ENCODE peak calls at places on chromosome 1, in six cellular contexts. D, G, T, M, N and I are unnamed samples.

GRCh38 chr1:207698822-207699483 is 52.9 kb upstream of the CD46 start:
- DNase-seq in N (peak), D (no peak), T (no peak), G (peak), M (peak), I (no peak)

GRCh38 chr1:167663002-167663772 is 33.2 kb downstream of the RCSD1 start:
- DNase-seq in T (no peak), G (no peak), N (no peak), D (peak), M (peak), I (no peak)

GRCh38 chr1:68199603-68200002 is 32.7 kb downstream of the WLS start:
- DNase-seq in N (no peak), T (no peak), G (no peak), D (no peak), M (no peak), I (no peak)

GRCh38 chr1:160097911-160098851 is at the start of gene IGSF8:
- DNase-seq in T (peak), D (peak), N (no peak), G (peak), M (peak), I (peak)

GRCh38 chr1:111875640-111876039 is 113.8 kb downstream of the KCND3 start:
- DNase-seq in M (no peak), G (no peak), T (no peak), N (no peak), D (no peak), I (no peak)

GRCh38 chr1:3735027-3735682 is 17.1 kb upstream of the CCDC27 start:
- DNase-seq in M (no peak), T (no peak), G (no peak), D (no peak), N (no peak), I (no peak)

GRCh38 chr1:155195201-155196102 is 12.2 kb downstream of the THBS3 start:
- DNase-seq in D (no peak), T (no peak), M (no peak), N (no peak), G (no peak), I (no peak)

GRCh38 chr1:224498574-224499170 is 64.1 kb upstream of the WDR26 start:
- DNase-seq in G (no peak), N (peak), D (no peak), M (no peak), T (no peak), I (no peak)

GRCh38 chr1:154895779-154896178 is 25.7 kb upstream of the KCNN3 start:
- DNase-seq in T (no peak), D (no peak), N (no peak), G (no peak), M (no peak), I (no peak)

GRCh38 chr1:91699339-91699970 is 186.5 kb downstream of the TGFBR3 start:
- DNase-seq in G (no peak), T (no peak), D (no peak), N (no peak), M (no peak), I (no peak)

GRCh38 chr1:201016211-201016651 is 7.3 kb downstream of the KIF21B start:
- DNase-seq in D (no peak), G (no peak), M (peak), T (no peak), N (no peak), I (no peak)

GRCh38 chr1:155206891-155207577 is 663 bp downstream of the THBS3 start:
- DNase-seq in T (peak), N (peak), M (peak), D (no peak), G (peak), I (peak)

GRCh38 chr1:28812669-28813468 is 899 bp downstream of the OPRD1 start:
- DNase-seq in N (no peak), D (no peak), T (no peak), G (peak), M (no peak), I (no peak)

GRCh38 chr1:10513199-10513598 is 38.4 kb downstream of the PEX14 start:
- DNase-seq in D (no peak), T (no peak), G (no peak), M (no peak), N (no peak), I (no peak)

GRCh38 chr1:192706936-192707335 is 71.0 kb downstream of the RGS13 start:
- DNase-seq in T (no peak), G (no peak), M (no peak), D (no peak), N (no peak), I (no peak)

GRCh38 chr1:203627819-203628184 is 1.2 kb downstream of the ATP2B4 start:
- DNase-seq in M (no peak), D (no peak), N (no peak), G (no peak), T (no peak), I (no peak)

GRCh38 chr1:223739366-223740057 is 27.2 kb downstream of the CAPN2 start:
- DNase-seq in N (no peak), T (no peak), D (no peak), G (no peak), M (no peak), I (no peak)

GRCh38 chr1:245690153-245690552 is 535.4 kb downstream of the KIF26B start:
- DNase-seq in M (no peak), G (no peak), N (no peak), D (no peak), T (no peak), I (no peak)

GRCh38 chr1:165829888-165830287 is 2.5 kb downstream of the UCK2 start:
- DNase-seq in N (no peak), M (no peak), G (no peak), D (no peak), T (no peak), I (no peak)

GRCh38 chr1:77476460-77476859 is 194.6 kb downstream of the AK5 start:
- DNase-seq in N (no peak), T (no peak), M (no peak), G (no peak), D (no peak), I (no peak)

GRCh38 chr1:219917851-219918466 is 10.4 kb downstream of the SLC30A10 start:
- DNase-seq in D (no peak), M (no peak), T (no peak), G (peak), N (no peak), I (no peak)

GRCh38 chr1:160284220-160284781 is 632 bp downstream of the PEX19 start:
- DNase-seq in G (peak), T (peak), N (no peak), D (no peak), M (peak), I (peak)

GRCh38 chr1:160260436-160261382 is 1.6 kb downstream of the DCAF8 start:
- DNase-seq in D (no peak), T (no peak), M (peak), N (no peak), G (peak), I (no peak)

GRCh38 chr1:85581138-85581801 is 709 bp downstream of the CCN1 start:
- DNase-seq in D (no peak), G (peak), N (no peak), M (peak), T (peak), I (peak)

GRCh38 chr1:2449636-2450454 is 26.2 kb upstream of the PLCH2 start:
- DNase-seq in T (no peak), G (peak), M (no peak), D (no peak), N (no peak), I (no peak)

DNA sequence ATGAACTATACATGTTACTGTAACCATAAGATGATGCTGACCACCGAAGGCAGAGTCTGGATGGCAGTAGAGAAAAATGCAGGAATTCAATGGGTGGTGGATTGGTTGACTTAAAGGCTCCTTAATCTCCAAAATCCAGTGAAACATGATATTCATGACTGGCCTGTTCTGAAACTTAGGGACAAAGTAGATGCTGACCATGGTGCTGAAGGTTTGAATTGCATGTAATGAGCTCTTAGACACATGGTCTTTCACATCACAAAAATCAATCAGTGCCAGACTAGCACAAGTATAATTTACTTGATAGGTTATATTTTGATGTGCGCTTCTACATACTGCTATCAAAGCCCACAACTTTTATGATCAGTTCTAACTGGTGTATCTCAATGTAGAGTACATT is 30.8 kb upstream of the NTMT2 start:
- DNase-seq in N (no peak), D (no peak), T (no peak), M (peak), G (no peak), I (no peak)
- TF ChIP-seq POLR2A in N (no peak), D (no peak), T (no peak), M (no peak), G (no peak), I (no peak)

GRCh38 chr1:228647523-228648444 is 87.5 kb upstream of the RHOU start:
- DNase-seq in N (peak), D (no peak), M (peak), T (no peak), G (peak), I (peak)
- TF ChIP-seq TAF1 in N (peak), D (no peak), M (no peak), T (no peak), G (peak), I (no peak)

DNA sequence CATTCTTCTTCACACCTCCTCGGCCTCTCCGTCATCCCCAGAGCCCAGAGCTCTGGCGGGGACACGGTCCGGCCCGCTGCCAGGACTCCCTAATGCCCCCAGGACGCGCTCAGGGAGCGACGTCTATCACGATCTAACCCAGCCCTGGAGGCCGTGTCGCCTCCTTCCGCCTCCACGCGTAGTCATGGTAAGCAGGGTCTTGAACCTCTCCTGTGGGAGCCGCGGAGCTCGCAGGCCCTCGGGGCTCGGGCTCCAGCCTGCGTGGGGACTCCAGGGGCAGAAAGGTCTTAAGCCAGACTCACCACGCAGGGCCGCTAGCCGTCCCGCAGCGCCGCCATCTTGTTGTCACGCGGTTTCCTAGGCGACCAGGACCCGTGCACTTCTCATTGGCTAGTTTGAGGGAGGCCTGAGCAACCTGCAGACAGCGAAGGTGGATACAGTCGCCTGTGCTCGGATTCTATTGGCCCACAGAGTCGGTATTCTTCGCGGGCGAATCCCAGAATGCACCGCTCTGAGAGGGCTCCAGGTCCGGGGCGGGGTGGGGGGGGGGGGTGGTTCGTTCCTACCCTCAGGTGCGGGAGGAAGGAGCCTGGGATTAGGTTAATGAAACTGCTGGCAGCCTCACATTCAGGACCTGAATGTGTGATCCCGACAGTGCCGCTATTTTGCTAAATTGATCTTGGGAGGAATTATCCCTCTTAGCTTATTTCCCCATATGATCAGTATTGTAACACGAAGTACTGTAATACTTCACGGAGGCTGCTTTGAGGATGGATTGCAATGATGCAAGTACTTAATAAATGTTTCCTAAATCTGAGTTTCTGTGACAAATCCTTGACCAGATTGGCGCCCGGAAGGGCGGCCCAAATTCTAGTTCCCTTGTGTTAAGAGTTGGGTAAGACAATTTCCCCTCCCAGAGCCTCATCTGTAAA is at the start of gene UBXN11:
- DNase-seq in N (peak), M (peak), D (peak), G (peak), T (peak), I (peak)
- TF ChIP-seq POLR2AphosphoS5 in N (no peak), M (no peak), D (peak), G (peak), T (no peak), I (peak)

DNA sequence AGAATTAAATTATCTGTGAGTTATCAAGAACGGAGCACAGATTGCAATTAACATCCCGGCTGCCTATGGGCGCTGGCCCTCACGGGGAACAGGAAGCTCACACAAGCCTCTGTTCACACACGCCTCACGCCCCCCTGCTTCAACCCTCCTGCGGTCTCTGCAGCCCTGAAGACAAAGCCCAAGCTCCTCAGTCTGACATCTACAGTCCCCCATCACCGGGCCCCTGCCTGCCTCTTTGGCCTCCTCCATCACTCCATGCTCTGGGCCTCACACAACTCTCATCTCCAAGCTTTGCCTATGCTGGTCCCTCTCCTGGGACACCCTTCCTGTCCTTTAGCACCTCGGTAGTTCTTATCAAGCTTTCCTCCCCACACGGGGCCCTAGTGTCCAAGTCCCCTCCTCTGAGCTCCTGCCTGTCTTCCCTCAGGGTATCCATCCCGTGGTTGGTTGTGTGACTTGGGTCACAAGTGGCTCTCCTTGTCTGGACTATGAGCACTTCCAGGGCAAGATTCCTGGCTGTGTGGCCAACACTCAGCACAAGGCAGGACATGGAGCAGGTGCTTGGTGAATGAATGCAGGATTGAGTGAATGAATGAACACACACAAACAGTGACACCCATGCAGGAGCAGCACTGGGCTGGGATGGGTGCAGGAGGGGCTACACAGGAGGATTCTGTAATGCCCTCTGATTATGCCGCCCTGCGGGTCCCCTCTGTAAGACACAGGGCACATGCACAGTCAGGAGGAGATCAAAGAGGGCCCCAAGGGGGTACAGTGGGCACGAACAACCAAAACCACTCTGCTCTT is 116.1 kb downstream of the DMRTB1 start:
- DNase-seq in D (no peak), T (no peak), N (no peak), M (no peak), G (no peak), I (no peak)
- TF ChIP-seq POLR2A in D (no peak), T (no peak), N (no peak), M (no peak), G (no peak), I (no peak)